ENCODE peak calls at places on chromosome 12, in six cellular contexts. N, R, U, G, Y and F are unnamed samples.

GRCh38 chr12:34394211-34395055 is 372.1 kb downstream of the ALG10 start:
- DNase-seq in N (no peak), R (no peak), U (peak), G (no peak), Y (peak), F (no peak)

GRCh38 chr12:4821000-4821399 is 88.7 kb upstream of the KCNA1 start:
- DNase-seq in N (no peak), R (no peak), U (no peak), G (no peak), Y (no peak), F (no peak)

GRCh38 chr12:133026996-133027395 is 10.3 kb upstream of the ZNF84 start:
- DNase-seq in N (no peak), R (no peak), U (no peak), G (no peak), Y (no peak), F (peak)

GRCh38 chr12:27979145-27979544 is 6.6 kb upstream of the PTHLH start:
- DNase-seq in N (no peak), R (no peak), U (peak), G (no peak), Y (no peak), F (no peak)

GRCh38 chr12:48998497-48999353 is 450 bp downstream of the DDN start:
- DNase-seq in N (no peak), R (no peak), U (peak), G (peak), Y (peak), F (no peak)

GRCh38 chr12:99455350-99456037 is 192.1 kb upstream of the GARIN6 start:
- DNase-seq in N (peak), R (no peak), U (no peak), G (no peak), Y (no peak), F (no peak)

GRCh38 chr12:41724216-41724615 is 420.5 kb downstream of the GXYLT1 start:
- DNase-seq in N (no peak), R (no peak), U (no peak), G (no peak), Y (no peak), F (peak)

GRCh38 chr12:67276469-67276868 is 7.3 kb downstream of the CAND1 start:
- DNase-seq in N (no peak), R (no peak), U (no peak), G (no peak), Y (no peak), F (no peak)

GRCh38 chr12:104956870-104957301 is 1.2 kb downstream of the SLC41A2 start:
- DNase-seq in N (no peak), R (no peak), U (no peak), G (no peak), Y (no peak), F (peak)

GRCh38 chr12:100574262-100575074 is 984 bp downstream of the GAS2L3 start:
- DNase-seq in N (no peak), R (no peak), U (peak), G (no peak), Y (no peak), F (no peak)

GRCh38 chr12:104790296-104791125 is 167.6 kb downstream of the SLC41A2 start:
- DNase-seq in N (peak), R (peak), U (peak), G (peak), Y (peak), F (peak)

GRCh38 chr12:19030180-19030579 is 99.4 kb upstream of the PLEKHA5 start:
- DNase-seq in N (no peak), R (no peak), U (no peak), G (no peak), Y (no peak), F (peak)

GRCh38 chr12:88258396-88258795 is 116.3 kb downstream of the TMTC3 start:
- DNase-seq in N (no peak), R (no peak), U (no peak), G (no peak), Y (no peak), F (no peak)

GRCh38 chr12:54853933-54854538 is at the start of gene MUCL1:
- DNase-seq in N (peak), R (peak), U (peak), G (peak), Y (peak), F (peak)

GRCh38 chr12:4530982-4531586 is 7.6 kb upstream of the RAD51AP1 start:
- DNase-seq in N (no peak), R (no peak), U (no peak), G (no peak), Y (no peak), F (no peak)

GRCh38 chr12:77796775-77797174 is 33.9 kb upstream of the NAV3 start:
- DNase-seq in N (no peak), R (no peak), U (no peak), G (no peak), Y (no peak), F (no peak)

GRCh38 chr12:54424232-54424631 is 5.2 kb upstream of the ITGA5 start:
- DNase-seq in N (no peak), R (no peak), U (no peak), G (no peak), Y (no peak), F (no peak)

GRCh38 chr12:124392271-124392990 is 97.5 kb downstream of the RFLNA start:
- DNase-seq in N (peak), R (no peak), U (peak), G (peak), Y (peak), F (no peak)

GRCh38 chr12:53097207-53097563 is 282 bp upstream of the IGFBP6 start:
- DNase-seq in N (no peak), R (no peak), U (peak), G (no peak), Y (no peak), F (no peak)

GRCh38 chr12:25377475-25378179 is 126.9 kb upstream of the KRAS start:
- DNase-seq in N (no peak), R (no peak), U (no peak), G (no peak), Y (no peak), F (no peak)

GRCh38 chr12:7346571-7347225 is 42.8 kb downstream of the ACSM4 start:
- DNase-seq in N (no peak), R (no peak), U (no peak), G (no peak), Y (no peak), F (no peak)

GRCh38 chr12:11724888-11725310 is 75.4 kb downstream of the ETV6 start:
- DNase-seq in N (no peak), R (no peak), U (no peak), G (no peak), Y (no peak), F (no peak)

GRCh38 chr12:88299567-88300101 is 157.5 kb downstream of the TMTC3 start:
- DNase-seq in N (peak), R (no peak), U (no peak), G (peak), Y (no peak), F (no peak)

GRCh38 chr12:10395390-10395998 is 5.7 kb upstream of the KLRK1 start:
- DNase-seq in N (no peak), R (peak), U (no peak), G (no peak), Y (no peak), F (no peak)

GRCh38 chr12:9669534-9669933 is at the start of gene CLEC2D:
- DNase-seq in N (no peak), R (no peak), U (no peak), G (no peak), Y (no peak), F (no peak)

GRCh38 chr12:111221296-111222026 is 147.4 kb downstream of the PHETA1 start:
- DNase-seq in N (no peak), R (no peak), U (no peak), G (no peak), Y (no peak), F (no peak)

GRCh38 chr12:87150969-87151662 is 878.1 kb downstream of the C12orf50 start:
- DNase-seq in N (no peak), R (no peak), U (no peak), G (no peak), Y (no peak), F (no peak)

GRCh38 chr12:117321572-117321971 is 39.9 kb downstream of the NOS1 start:
- DNase-seq in N (no peak), R (no peak), U (no peak), G (no peak), Y (no peak), F (no peak)

GRCh38 chr12:24728366-24728765 is 220.5 kb downstream of the BCAT1 start:
- DNase-seq in N (no peak), R (peak), U (peak), G (no peak), Y (no peak), F (peak)

GRCh38 chr12:58539295-58539694 is 381.0 kb downstream of the LRIG3 start:
- DNase-seq in N (no peak), R (no peak), U (no peak), G (no peak), Y (no peak), F (no peak)

GRCh38 chr12:126747530-126748149 is 1519.3 kb upstream of the TMEM132C start:
- DNase-seq in N (peak), R (peak), U (peak), G (peak), Y (peak), F (peak)

GRCh38 chr12:30138483-30138882 is 354.7 kb upstream of the TMTC1 start:
- DNase-seq in N (no peak), R (no peak), U (no peak), G (no peak), Y (no peak), F (no peak)

GRCh38 chr12:108879615-108880254 is at the start of gene DAO:
- DNase-seq in N (no peak), R (peak), U (no peak), G (no peak), Y (no peak), F (no peak)

DNA sequence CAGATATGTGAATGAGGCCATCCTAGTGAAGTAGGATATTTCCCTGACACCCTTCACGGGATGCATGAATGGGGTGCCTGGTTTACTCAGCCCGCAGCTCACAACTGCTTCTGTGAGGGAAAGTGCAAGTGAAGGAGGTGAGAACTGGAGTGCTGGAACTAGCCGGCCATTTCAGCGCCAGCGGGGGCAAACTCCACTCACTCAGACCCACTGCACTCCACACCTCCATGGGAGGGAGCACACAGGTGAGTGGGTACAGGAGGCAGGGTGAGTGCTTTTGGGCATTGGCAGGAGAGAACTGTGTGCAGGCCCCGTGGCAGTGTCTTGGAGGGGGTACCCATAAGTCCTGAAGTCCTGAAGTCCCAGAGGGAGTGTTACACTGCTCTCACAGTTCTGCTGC is 1008.4 kb downstream of the SLC6A15 start:
- DNase-seq in N (no peak), R (no peak), U (no peak), G (no peak), Y (no peak), F (no peak)
- TF ChIP-seq JUND in N (no peak), R (no peak), U (no peak), G (no peak), Y (no peak), F (no peak)

GRCh38 chr12:103583008-103583407 is 4.1 kb upstream of the STAB2 start:
- DNase-seq in N (no peak), R (no peak), U (no peak), G (no peak), Y (no peak), F (no peak)
- TF ChIP-seq JUND in N (no peak), R (no peak), U (no peak), G (no peak), Y (no peak), F (no peak)

DNA sequence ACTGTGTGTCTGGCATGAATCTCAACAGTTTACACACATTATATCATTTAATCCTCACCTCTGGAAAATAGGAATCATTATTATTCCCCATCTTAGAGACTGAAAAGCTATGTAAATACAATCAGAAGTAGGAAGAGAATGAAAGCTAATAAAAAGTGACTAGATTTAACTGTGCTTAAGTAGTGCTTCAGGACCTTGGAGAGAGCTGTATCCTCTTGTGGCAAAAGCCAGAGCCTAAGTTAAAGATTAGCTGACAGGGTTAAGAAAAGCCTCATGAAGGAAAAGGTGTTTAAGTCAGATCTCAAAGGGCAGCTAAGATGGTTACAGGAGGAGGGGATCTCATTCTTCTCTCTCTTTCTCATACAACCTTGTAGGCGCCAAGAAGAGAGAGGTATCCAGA is 65.3 kb upstream of the TMEM233 start:
- DNase-seq in N (no peak), R (no peak), U (no peak), G (no peak), Y (no peak), F (peak)
- TF ChIP-seq JUND in N (no peak), R (no peak), U (no peak), G (no peak), Y (no peak), F (no peak)

GRCh38 chr12:46609281-46609623 is 216.5 kb downstream of the SLC38A4 start:
- DNase-seq in N (no peak), R (no peak), U (no peak), G (no peak), Y (no peak), F (no peak)
- TF ChIP-seq JUND in N (no peak), R (no peak), U (no peak), G (no peak), Y (no peak), F (no peak)

GRCh38 chr12:40106202-40106533 is 287 bp upstream of the SLC2A13 start:
- DNase-seq in N (no peak), R (no peak), U (no peak), G (no peak), Y (no peak), F (no peak)

GRCh38 chr12:40105515-40106201 is at the start of gene SLC2A13:
- DNase-seq in N (peak), R (peak), U (peak), G (peak), Y (peak), F (peak)

GRCh38 chr12:40103043-40103442 is 2.8 kb downstream of the SLC2A13 start:
- DNase-seq in N (no peak), R (no peak), U (no peak), G (no peak), Y (no peak), F (no peak)

GRCh38 chr12:40105265-40105514 is 691 bp downstream of the SLC2A13 start:
- DNase-seq in N (no peak), R (no peak), U (peak), G (no peak), Y (no peak), F (no peak)

GRCh38 chr12:40104461-40105264 is 1.2 kb downstream of the SLC2A13 start:
- DNase-seq in N (no peak), R (no peak), U (no peak), G (peak), Y (no peak), F (peak)
- TF ChIP-seq JUND in N (no peak), R (no peak), U (no peak), G (no peak), Y (no peak), F (no peak)

GRCh38 chr12:131311764-131312163 is 358.1 kb downstream of the ADGRD1 start:
- DNase-seq in N (no peak), R (no peak), U (no peak), G (no peak), Y (no peak), F (no peak)

GRCh38 chr12:131315601-131316000 is 361.9 kb downstream of the ADGRD1 start:
- DNase-seq in N (no peak), R (no peak), U (no peak), G (no peak), Y (no peak), F (no peak)

GRCh38 chr12:131313635-131314034 is 359.9 kb downstream of the ADGRD1 start:
- DNase-seq in N (no peak), R (no peak), U (no peak), G (no peak), Y (no peak), F (no peak)

GRCh38 chr12:131312793-131313545 is 359.3 kb downstream of the ADGRD1 start:
- DNase-seq in N (no peak), R (no peak), U (no peak), G (no peak), Y (peak), F (no peak)

DNA sequence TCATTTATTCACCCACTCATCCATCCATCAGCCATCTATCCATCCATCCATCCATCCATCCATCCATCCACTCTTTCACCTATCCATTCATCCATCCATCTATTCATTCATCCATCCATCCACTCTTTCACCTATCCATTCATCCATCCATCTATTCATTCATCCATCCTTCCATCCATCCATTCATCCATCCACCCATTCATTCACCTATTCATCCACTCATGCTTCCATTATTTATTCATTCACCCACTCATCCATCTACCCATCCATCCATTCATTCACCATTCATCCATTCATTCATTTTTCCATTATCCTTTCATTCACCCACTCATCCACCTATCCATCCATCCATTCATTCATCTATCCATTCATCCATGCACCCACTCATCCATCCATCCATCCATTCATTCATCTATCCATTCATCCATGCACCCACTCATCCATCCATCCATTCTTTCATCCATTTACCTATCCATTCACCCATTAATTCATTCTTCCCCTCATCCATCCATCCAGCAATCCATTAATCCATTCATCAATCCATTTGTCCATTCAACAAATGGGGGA is 360.9 kb downstream of the ADGRD1 start:
- DNase-seq in N (no peak), R (no peak), U (no peak), G (no peak), Y (no peak), F (no peak)
- TF ChIP-seq JUND in N (no peak), R (no peak), U (no peak), G (no peak), Y (no peak), F (no peak)

GRCh38 chr12:130480887-130481286 is 143.2 kb downstream of the PIWIL1 start:
- DNase-seq in N (no peak), R (no peak), U (no peak), G (no peak), Y (no peak), F (no peak)

GRCh38 chr12:130482448-130482847 is 144.8 kb downstream of the PIWIL1 start:
- DNase-seq in N (no peak), R (no peak), U (no peak), G (no peak), Y (no peak), F (peak)

GRCh38 chr12:130480231-130480630 is 142.5 kb downstream of the PIWIL1 start:
- DNase-seq in N (no peak), R (no peak), U (no peak), G (no peak), Y (no peak), F (no peak)

GRCh38 chr12:130479401-130480125 is 141.9 kb downstream of the PIWIL1 start:
- DNase-seq in N (no peak), R (no peak), U (no peak), G (no peak), Y (no peak), F (no peak)

GRCh38 chr12:130481392-130481879 is 143.7 kb downstream of the PIWIL1 start:
- DNase-seq in N (no peak), R (no peak), U (no peak), G (no peak), Y (no peak), F (no peak)
- TF ChIP-seq JUND in N (no peak), R (no peak), U (no peak), G (no peak), Y (no peak), F (no peak)

DNA sequence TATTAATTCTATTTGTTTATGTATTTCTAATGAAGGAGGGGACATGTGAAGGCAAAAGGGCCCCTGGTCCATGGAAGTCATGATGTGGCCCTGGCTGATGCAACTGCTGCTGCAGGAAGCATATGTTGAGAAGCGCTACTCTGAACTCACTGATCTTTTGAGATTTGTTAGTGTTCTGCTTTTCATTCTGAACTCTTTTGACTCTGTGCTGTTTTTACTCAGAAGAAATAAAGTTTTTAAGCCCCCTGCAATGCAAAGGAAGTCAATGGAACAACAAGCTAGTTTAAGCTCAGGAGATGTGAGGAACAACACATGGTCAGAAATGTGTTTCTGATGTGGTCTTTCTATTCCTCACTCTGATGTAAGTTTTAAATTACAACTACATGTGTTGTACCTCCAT is 88.9 kb upstream of the BTG1 start:
- DNase-seq in N (no peak), R (no peak), U (no peak), G (no peak), Y (no peak), F (no peak)
- TF ChIP-seq JUND in N (no peak), R (no peak), U (no peak), G (no peak), Y (no peak), F (no peak)

DNA sequence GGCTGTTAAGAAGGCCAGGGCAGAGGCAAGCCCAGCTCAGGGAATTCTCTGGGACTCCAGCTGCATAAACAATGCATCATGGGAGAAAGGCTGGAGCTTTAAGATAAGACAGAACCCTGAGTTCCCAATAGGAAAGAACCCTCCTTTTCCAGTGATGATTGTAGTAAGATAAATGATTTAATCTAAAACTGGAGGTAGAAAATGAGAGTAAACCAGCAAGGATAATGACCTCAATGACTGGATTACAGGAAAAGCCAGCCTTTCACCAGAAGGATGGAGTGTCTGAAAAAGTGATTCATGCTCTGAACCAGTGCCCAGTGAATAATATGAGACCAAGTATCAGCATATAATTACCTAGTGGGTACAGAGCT is 45.9 kb downstream of the ITPR2 start:
- DNase-seq in N (no peak), R (no peak), U (peak), G (no peak), Y (no peak), F (no peak)
- TF ChIP-seq JUND in N (no peak), R (no peak), U (peak), G (no peak), Y (no peak), F (no peak)